ENCODE peak calls at places on chromosomes 2 and 18, in six cellular contexts. R is SK-N-SH, D is GM12892, X is K562, W is HepG2, I is H1. S is an unnamed sample.
A peak's percentile ranks its signal among the peaks of the same experiment; 100 is the strongest.

GRCh38 chr2:96524482-96525210 is 11.9 kb upstream of the ARID5A start:
- DNase-seq in D (no peak), W (no peak), I (no peak), X (no peak), R (no peak), S (no peak)

GRCh38 chr2:54271236-54271635 is 15.2 kb upstream of the TSPYL6 start:
- DNase-seq in I (no peak), W (no peak), D (no peak), X (no peak), R (no peak), S (no peak)

GRCh38 chr2:240139011-240139441 is 1.4 kb downstream of the OTOS start:
- DNase-seq in R (no peak), I (no peak), W (no peak), X (no peak), D (no peak), S (no peak)

GRCh38 chr2:44620189-44620990 is 258.6 kb downstream of the CAMKMT start:
- DNase-seq in R (no peak), W (no peak), D (no peak), X (no peak), I (no peak), S (no peak)

GRCh38 chr2:179553382-179553781 is 288.8 kb upstream of the SESTD1 start:
- DNase-seq in D (no peak), W (no peak), R (no peak), X (no peak), I (no peak), S (no peak)

GRCh38 chr2:141557329-141558098 is 573.3 kb downstream of the LRP1B start:
- DNase-seq in I (no peak), W (no peak), X (no peak), R (no peak), D (no peak), S (no peak)

GRCh38 chr2:173079968-173080860 is 4.6 kb downstream of the MAP3K20 start:
- DNase-seq in I (no peak), D (no peak), X (no peak), R (no peak), W (no peak), S (no peak)

GRCh38 chr2:86062043-86062442 is 43.6 kb downstream of the POLR1A start:
- DNase-seq in I (no peak), W (peak; percentile 31), D (no peak), R (no peak), X (no peak), S (no peak)

GRCh38 chr2:137178955-137179377 is 413.6 kb downstream of the THSD7B start:
- DNase-seq in R (no peak), I (no peak), X (no peak), D (no peak), W (no peak), S (no peak)

GRCh38 chr18:12288406-12288762 is 19.7 kb upstream of the TUBB6 start:
- DNase-seq in W (no peak), R (no peak), I (no peak), D (no peak), X (no peak), S (no peak)

GRCh38 chr18:12290086-12290485 is 18.0 kb upstream of the TUBB6 start:
- DNase-seq in W (no peak), X (no peak), R (no peak), I (no peak), D (no peak), S (no peak)

GRCh38 chr18:12287131-12287681 is 20.8 kb upstream of the TUBB6 start:
- DNase-seq in W (no peak), I (no peak), X (no peak), D (no peak), R (peak; percentile 47), S (no peak)

GRCh38 chr18:12291161-12291560 is 16.9 kb upstream of the TUBB6 start:
- DNase-seq in W (no peak), I (no peak), D (no peak), R (no peak), X (no peak), S (no peak)

GRCh38 chr18:12287684-12288405 is 20.2 kb upstream of the TUBB6 start:
- DNase-seq in R (peak; percentile 55), W (peak; percentile 23), I (peak; percentile 85), D (no peak), X (peak; percentile 85), S (no peak)
- TF ChIP-seq POLR2AphosphoS5 in R (peak; percentile 30), W (no peak), I (no peak), D (no peak), X (no peak), S (no peak)

GRCh38 chr2:199911877-199912161 is 726 bp downstream of the C2orf69 start:
- DNase-seq in D (peak; percentile 2), R (no peak), W (no peak), X (no peak), I (no peak), S (no peak)
- TF ChIP-seq TAF1 in D (no peak), R (no peak), W (no peak), X (no peak), I (no peak), S (no peak)

GRCh38 chr2:73897934-73898333 is 5.1 kb downstream of the ACTG2 start:
- DNase-seq in X (no peak), R (no peak), I (no peak), W (no peak), D (no peak), S (no peak)
- TF ChIP-seq POLR2AphosphoS5 in X (no peak), R (no peak), I (no peak), W (no peak), D (no peak), S (no peak)

GRCh38 chr2:101737478-101738240 is 40.2 kb downstream of the MAP4K4 start:
- DNase-seq in I (no peak), R (no peak), D (no peak), X (no peak), W (no peak), S (no peak)

GRCh38 chr2:101736861-101737291 is 39.4 kb downstream of the MAP4K4 start:
- DNase-seq in W (no peak), D (no peak), R (no peak), X (no peak), I (no peak), S (no peak)

GRCh38 chr2:101734511-101735165 is 37.1 kb downstream of the MAP4K4 start:
- DNase-seq in D (no peak), W (no peak), X (no peak), R (no peak), I (no peak), S (no peak)

GRCh38 chr2:101735166-101735533 is 37.6 kb downstream of the MAP4K4 start:
- DNase-seq in X (no peak), W (no peak), I (no peak), D (no peak), R (no peak), S (no peak)

GRCh38 chr2:101736233-101736632 is 38.7 kb downstream of the MAP4K4 start:
- DNase-seq in W (no peak), D (no peak), X (no peak), R (no peak), I (no peak), S (no peak)
- TF ChIP-seq TAF1 in W (no peak), D (no peak), X (no peak), R (no peak), I (no peak), S (no peak)

GRCh38 chr18:54775686-54776085 is 52.6 kb upstream of the RAB27B start:
- DNase-seq in X (peak; percentile 6), R (peak; percentile 15), D (no peak), I (no peak), W (no peak), S (no peak)
- TF ChIP-seq POLR2AphosphoS5 in X (no peak), R (no peak), D (no peak), I (no peak), W (no peak), S (no peak)

GRCh38 chr2:235024951-235025773 is 73.3 kb downstream of the SH3BP4 start:
- DNase-seq in X (no peak), W (no peak), D (no peak), I (no peak), R (no peak), S (no peak)

GRCh38 chr2:235017441-235017840 is 65.6 kb downstream of the SH3BP4 start:
- DNase-seq in R (peak; percentile 51), W (no peak), I (no peak), D (no peak), X (no peak), S (no peak)

GRCh38 chr2:235024191-235024611 is 72.4 kb downstream of the SH3BP4 start:
- DNase-seq in I (no peak), X (no peak), W (no peak), R (no peak), D (no peak), S (no peak)

GRCh38 chr2:235018838-235019237 is 67.0 kb downstream of the SH3BP4 start:
- DNase-seq in I (no peak), R (no peak), D (no peak), X (no peak), W (no peak), S (no peak)

DNA sequence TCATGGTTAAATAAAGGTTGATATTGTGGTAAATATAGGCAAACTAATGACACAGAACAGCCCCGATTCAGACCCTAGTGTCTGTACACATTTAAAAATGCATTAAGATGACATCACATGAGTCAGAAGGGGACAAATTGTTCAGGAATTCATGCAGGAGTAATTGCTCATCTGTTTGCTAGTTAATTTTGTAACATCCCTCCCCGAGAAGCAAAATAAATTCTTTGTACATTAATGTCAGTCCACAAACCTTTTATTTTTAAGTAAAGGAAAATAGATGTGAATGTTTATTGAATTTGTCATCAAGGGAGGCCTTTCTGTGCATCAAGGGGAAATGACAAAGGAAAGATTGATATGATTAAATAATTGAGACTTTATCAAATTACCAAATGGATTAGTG is 69.9 kb downstream of the SH3BP4 start:
- DNase-seq in R (peak; percentile 43), I (no peak), D (no peak), X (no peak), W (no peak), S (no peak)
- TF ChIP-seq TAF1 in R (no peak), I (no peak), D (no peak), X (no peak), W (no peak), S (no peak)

DNA sequence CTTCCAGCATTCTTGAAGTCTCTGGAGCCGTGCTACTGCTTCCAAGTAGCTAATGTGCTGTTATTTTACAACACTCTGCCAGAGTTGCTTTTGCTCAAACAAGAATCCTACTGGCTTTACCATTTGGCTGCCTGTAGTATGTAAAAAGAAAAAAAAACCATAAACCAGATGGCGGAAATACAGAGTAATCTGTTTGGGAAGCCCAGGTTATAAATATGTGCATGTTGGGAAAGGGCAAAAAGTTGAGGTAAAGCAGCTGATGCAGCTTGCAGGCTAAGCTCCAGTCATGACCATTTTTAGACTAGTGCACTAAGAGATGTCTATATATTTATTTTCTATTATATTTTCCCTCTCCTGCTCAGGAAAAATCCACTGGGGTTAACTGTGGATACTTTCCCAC is 313.2 kb upstream of the ETAA1 start:
- DNase-seq in R (no peak), D (no peak), I (no peak), W (no peak), X (no peak), S (no peak)
- TF ChIP-seq POLR2AphosphoS5 in R (no peak), D (no peak), I (no peak), W (no peak), X (no peak), S (no peak)